ENCODE peak calls at places on chromosomes 12 and 14, in nine cellular contexts. X, E, G, D, O, C, M, Y and B are unnamed samples.

GRCh38 chr14:34064349-34064748 is 113.5 kb upstream of the EGLN3 start:
- DNase-seq in G (peak; percentile 76), Y (peak; percentile 72), C (peak; percentile 23), E (no peak), X (peak; percentile 70), M (no peak), D (no peak), O (no peak), B (peak; percentile 86)

GRCh38 chr12:84069079-84069661 is 843.4 kb downstream of the SLC6A15 start:
- DNase-seq in G (no peak), C (no peak), X (no peak), Y (no peak), O (no peak), M (no peak), E (no peak), D (no peak), B (no peak)

GRCh38 chr12:118334939-118335567 is 37.7 kb downstream of the TAOK3 start:
- DNase-seq in M (no peak), E (no peak), D (peak; percentile 84), Y (peak; percentile 45), X (no peak), C (no peak), O (no peak), G (no peak), B (no peak)

GRCh38 chr12:118058881-118059644 is 1.9 kb downstream of the WSB2 start:
- DNase-seq in D (no peak), Y (peak; percentile 38), O (no peak), X (no peak), M (no peak), C (no peak), G (no peak), E (no peak), B (peak; percentile 84)

GRCh38 chr12:124150176-124150575 is 144.7 kb upstream of the RFLNA start:
- DNase-seq in Y (no peak), G (no peak), E (no peak), C (no peak), M (no peak), O (peak; percentile 78), D (no peak), X (no peak), B (no peak)

GRCh38 chr12:79844693-79845092 is 90.2 kb downstream of the PPP1R12A start:
- DNase-seq in Y (peak; percentile 65), E (no peak), D (no peak), C (no peak), G (no peak), M (no peak), X (no peak), O (no peak), B (peak; percentile 67)

GRCh38 chr14:102969060-102969791 is 46.8 kb downstream of the AMN start:
- DNase-seq in Y (no peak), C (no peak), O (no peak), X (no peak), D (no peak), E (no peak), G (no peak), M (no peak), B (no peak)

GRCh38 chr14:33126433-33126832 is 187.8 kb downstream of the NPAS3 start:
- DNase-seq in O (no peak), E (no peak), X (no peak), G (no peak), C (no peak), D (no peak), Y (no peak), M (no peak), B (no peak)

GRCh38 chr12:96193725-96194571 is at the start of gene ELK3:
- DNase-seq in G (peak; percentile 82), E (no peak), Y (peak; percentile 86), D (peak; percentile 76), X (peak; percentile 56), M (no peak), C (peak; percentile 69), O (peak; percentile 71), B (peak; percentile 69)

GRCh38 chr12:128947199-128947598 is 93.9 kb downstream of the GLT1D1 start:
- DNase-seq in X (no peak), M (no peak), G (no peak), E (no peak), C (no peak), O (no peak), D (no peak), Y (no peak), B (no peak)

GRCh38 chr12:43029971-43030370 is 440.4 kb upstream of the PRICKLE1 start:
- DNase-seq in X (no peak), E (no peak), M (no peak), O (no peak), D (no peak), Y (no peak), G (no peak), C (no peak), B (no peak)

GRCh38 chr12:56634837-56635538 is 4.9 kb upstream of the BAZ2A start:
- DNase-seq in Y (peak; percentile 83), C (peak; percentile 80), E (no peak), M (peak; percentile 82), O (peak; percentile 85), D (peak; percentile 79), G (peak; percentile 78), X (peak; percentile 77), B (peak; percentile 78)

GRCh38 chr12:124599074-124599999 is 31.9 kb upstream of the NCOR2 start:
- DNase-seq in E (no peak), Y (peak; percentile 55), O (no peak), D (no peak), M (no peak), X (no peak), C (no peak), G (no peak), B (peak; percentile 72)

GRCh38 chr12:21433525-21433924 is 3.9 kb upstream of the PYROXD1 start:
- DNase-seq in C (no peak), O (no peak), E (no peak), M (no peak), X (no peak), D (no peak), G (no peak), Y (no peak), B (no peak)

GRCh38 chr14:22427771-22428228 is 161.2 kb downstream of the DAD1 start:
- DNase-seq in X (peak; percentile 52), Y (peak; percentile 88), O (no peak), E (no peak), G (peak; percentile 32), C (peak; percentile 22), D (peak; percentile 54), M (no peak), B (peak; percentile 63)

GRCh38 chr12:128813883-128814282 is 9.9 kb downstream of the SLC15A4 start:
- DNase-seq in O (no peak), Y (no peak), E (no peak), G (no peak), M (no peak), D (no peak), C (peak; percentile 8), X (no peak), B (no peak)

GRCh38 chr12:26135010-26135420 is 10.2 kb upstream of the BHLHE41 start:
- DNase-seq in C (peak; percentile 89), X (no peak), Y (peak; percentile 62), O (no peak), M (no peak), E (no peak), D (peak; percentile 94), G (no peak), B (no peak)

GRCh38 chr12:93857279-93857894 is 180.2 kb downstream of the CRADD start:
- DNase-seq in M (no peak), G (no peak), Y (peak; percentile 51), D (no peak), C (no peak), O (no peak), E (no peak), X (no peak), B (peak; percentile 65)

GRCh38 chr12:113980537-113981337 is 14.6 kb upstream of the RBM19 start:
- DNase-seq in C (peak; percentile 57), D (no peak), Y (peak; percentile 85), X (no peak), E (no peak), G (no peak), M (no peak), O (peak; percentile 47), B (peak; percentile 78)

GRCh38 chr14:69280746-69281291 is 20.9 kb downstream of the GALNT16 start:
- DNase-seq in O (no peak), G (no peak), M (no peak), C (no peak), E (no peak), Y (no peak), D (no peak), X (no peak), B (no peak)

GRCh38 chr12:98516184-98516873 is 939 bp downstream of the TMPO start:
- DNase-seq in X (peak; percentile 52), M (no peak), Y (peak; percentile 87), E (peak; percentile 15), G (peak; percentile 76), O (peak; percentile 83), D (peak; percentile 69), C (peak; percentile 77), B (peak; percentile 79)
- TF ChIP-seq CTCF in X (no peak), M (no peak), Y (peak; percentile 57), E (peak; percentile 48), G (peak; percentile 73), O (peak; percentile 67), D (peak; percentile 72), C (peak; percentile 53), B (peak; percentile 80)

GRCh38 chr14:86115972-86116371 is 586.0 kb downstream of the FLRT2 start:
- DNase-seq in C (no peak), G (no peak), M (no peak), E (no peak), O (no peak), Y (no peak), D (no peak), X (no peak), B (no peak)
- H3K4me3 ChIP-seq in C (no peak overlapping the region), G (no peak overlapping the region), M (no peak overlapping the region), E (no peak overlapping the region), O (no peak overlapping the region), Y (no peak overlapping the region), D (no peak overlapping the region), X (no peak overlapping the region), B (no peak overlapping the region)

DNA sequence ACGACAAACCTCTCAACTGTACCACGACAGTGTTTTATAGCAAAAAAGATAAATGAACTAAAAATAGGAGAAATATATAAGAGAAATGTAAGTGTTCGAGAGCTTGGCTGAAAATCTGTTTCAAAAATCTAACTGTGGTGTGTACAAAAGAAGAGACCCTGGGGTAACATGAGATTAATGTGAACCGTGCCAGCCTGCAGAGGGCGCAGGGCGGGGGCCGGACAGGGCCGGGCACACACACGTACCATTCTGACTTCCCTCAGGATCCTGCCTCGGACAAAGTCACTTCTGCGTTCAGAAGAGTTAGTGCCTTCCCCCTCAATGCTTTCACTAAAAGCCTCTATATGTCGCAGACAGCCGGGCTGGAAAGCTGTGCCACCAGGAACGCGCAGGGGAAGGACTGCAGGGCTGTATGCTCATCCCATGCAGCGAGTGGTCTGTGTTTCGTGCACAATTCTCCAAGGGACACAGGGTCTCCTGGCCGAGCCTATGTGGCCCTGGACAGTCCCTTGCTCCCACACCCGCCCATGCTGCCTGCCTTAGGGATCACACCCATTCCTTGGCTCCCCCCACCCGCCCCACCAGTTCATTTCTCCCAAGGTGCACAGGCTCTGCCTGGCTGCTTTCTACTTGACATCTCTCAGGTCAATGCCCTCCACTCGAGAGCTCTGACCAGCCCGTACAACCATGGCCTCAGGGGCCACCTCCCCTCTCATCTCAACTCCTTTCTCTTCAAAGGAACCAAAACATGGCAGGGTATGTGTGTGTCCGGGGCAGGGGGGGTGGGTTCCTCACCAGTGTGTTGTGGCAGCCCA is 8.5 kb downstream of the CDCA4 start:
- DNase-seq in D (no peak), Y (no peak), O (peak; percentile 62), E (no peak), X (no peak), G (no peak), C (no peak), M (no peak), B (no peak)
- TF ChIP-seq CTCF in D (peak; percentile 30), Y (peak; percentile 12), O (peak; percentile 61), E (peak; percentile 21), X (no peak), G (peak; percentile 20), C (no peak), M (no peak), B (peak; percentile 33)

GRCh38 chr12:53217049-53217929 is 10.2 kb upstream of the ITGB7 start:
- DNase-seq in Y (peak; percentile 53), D (peak; percentile 73), E (no peak), C (peak; percentile 55), M (no peak), X (no peak), O (no peak), G (peak; percentile 50), B (peak; percentile 72)
- H3K4me3 ChIP-seq in Y (no peak overlapping the region), D (peak overlapping the region; percentile 77), E (peak overlapping the region; percentile 82), C (no peak overlapping the region), M (peak overlapping the region; percentile 58), X (no peak overlapping the region), O (no peak overlapping the region), G (peak overlapping the region; percentile 79), B (peak overlapping the region; percentile 90)